ENCODE peak calls at places on chromosomes 13 and 19, in six cellular contexts. H, G, W, I, C and X are unnamed samples.

GRCh38 chr13:112444416-112445399 is 68.6 kb downstream of the SPACA7 start:
- DNase-seq in H (no peak), G (no peak), W (no peak), I (no peak), C (no peak), X (no peak)

GRCh38 chr19:14150041-14150769 is 13.8 kb upstream of the ASF1B start:
- DNase-seq in H (no peak), G (no peak), W (no peak), I (no peak), C (no peak), X (no peak)

GRCh38 chr19:6185093-6185824 is 49.8 kb downstream of the ACSBG2 start:
- DNase-seq in H (no peak), G (no peak), W (no peak), I (no peak), C (no peak), X (no peak)

GRCh38 chr13:52868190-52868589 is 19.8 kb upstream of the PCDH8 start:
- DNase-seq in H (no peak), G (no peak), W (no peak), I (no peak), C (no peak), X (no peak)

GRCh38 chr19:41595258-41595889 is 19.4 kb downstream of the CEACAM21 start:
- DNase-seq in H (peak; percentile 89), G (peak; percentile 87), W (peak; percentile 28), I (peak; percentile 92), C (no peak), X (peak; percentile 66)

GRCh38 chr19:19115954-19116353 is 22.3 kb downstream of the TMEM161A start:
- DNase-seq in H (peak; percentile 40), G (no peak), W (no peak), I (no peak), C (no peak), X (no peak)

GRCh38 chr13:77397636-77398035 is 70.7 kb upstream of the MYCBP2 start:
- DNase-seq in H (peak; percentile 33), G (no peak), W (no peak), I (no peak), C (no peak), X (no peak)

GRCh38 chr19:13796301-13797057 is 1.2 kb downstream of the ZSWIM4 start:
- DNase-seq in H (peak; percentile 97), G (peak; percentile 96), W (no peak), I (peak; percentile 68), C (no peak), X (peak; percentile 85)

GRCh38 chr19:32558607-32559228 is 22.3 kb upstream of the PDCD5 start:
- DNase-seq in H (no peak), G (no peak), W (no peak), I (no peak), C (no peak), X (no peak)

GRCh38 chr19:2288010-2288742 is 6.2 kb upstream of the PEAK3 start:
- DNase-seq in H (no peak), G (no peak), W (no peak), I (no peak), C (no peak), X (no peak)

GRCh38 chr13:65594255-65594654 is 1635.9 kb downstream of the PCDH9 start:
- DNase-seq in H (peak; percentile 60), G (peak; percentile 77), W (no peak), I (no peak), C (no peak), X (no peak)

GRCh38 chr19:1057185-1057857 is 9.6 kb upstream of the ARHGAP45 start:
- DNase-seq in H (peak; percentile 64), G (peak; percentile 73), W (no peak), I (no peak), C (no peak), X (peak; percentile 33)

GRCh38 chr13:80386592-80386991 is 45.7 kb upstream of the SPRY2 start:
- DNase-seq in H (no peak), G (no peak), W (no peak), I (no peak), C (no peak), X (no peak)

GRCh38 chr19:12784871-12785430 is 6.3 kb upstream of the JUNB start:
- DNase-seq in H (peak; percentile 45), G (no peak), W (no peak), I (no peak), C (no peak), X (no peak)

GRCh38 chr19:53467138-53467502 is 413 bp upstream of the ZNF813 start:
- DNase-seq in H (no peak), G (no peak), W (no peak), I (no peak), C (peak; percentile 34), X (no peak)

GRCh38 chr13:99310382-99311031 is 3.3 kb upstream of the GPR183 start:
- DNase-seq in H (peak; percentile 69), G (peak; percentile 93), W (no peak), I (no peak), C (no peak), X (peak; percentile 71)

GRCh38 chr13:114110091-114110829 is 22.2 kb downstream of the RASA3 start:
- DNase-seq in H (peak; percentile 58), G (no peak), W (no peak), I (no peak), C (no peak), X (no peak)

GRCh38 chr13:40464991-40465390 is 201.4 kb downstream of the FOXO1 start:
- DNase-seq in H (no peak), G (no peak), W (no peak), I (no peak), C (no peak), X (no peak)

GRCh38 chr13:21034602-21035190 is 26.7 kb downstream of the LATS2 start:
- DNase-seq in H (no peak), G (no peak), W (no peak), I (no peak), C (no peak), X (no peak)

GRCh38 chr19:5086725-5087439 is 118.0 kb downstream of the KDM4B start:
- DNase-seq in H (no peak), G (no peak), W (no peak), I (peak; percentile 9), C (no peak), X (no peak)

GRCh38 chr13:36357692-36358091 is 11.5 kb upstream of the SPART start:
- DNase-seq in H (peak; percentile 30), G (no peak), W (no peak), I (no peak), C (no peak), X (no peak)

DNA sequence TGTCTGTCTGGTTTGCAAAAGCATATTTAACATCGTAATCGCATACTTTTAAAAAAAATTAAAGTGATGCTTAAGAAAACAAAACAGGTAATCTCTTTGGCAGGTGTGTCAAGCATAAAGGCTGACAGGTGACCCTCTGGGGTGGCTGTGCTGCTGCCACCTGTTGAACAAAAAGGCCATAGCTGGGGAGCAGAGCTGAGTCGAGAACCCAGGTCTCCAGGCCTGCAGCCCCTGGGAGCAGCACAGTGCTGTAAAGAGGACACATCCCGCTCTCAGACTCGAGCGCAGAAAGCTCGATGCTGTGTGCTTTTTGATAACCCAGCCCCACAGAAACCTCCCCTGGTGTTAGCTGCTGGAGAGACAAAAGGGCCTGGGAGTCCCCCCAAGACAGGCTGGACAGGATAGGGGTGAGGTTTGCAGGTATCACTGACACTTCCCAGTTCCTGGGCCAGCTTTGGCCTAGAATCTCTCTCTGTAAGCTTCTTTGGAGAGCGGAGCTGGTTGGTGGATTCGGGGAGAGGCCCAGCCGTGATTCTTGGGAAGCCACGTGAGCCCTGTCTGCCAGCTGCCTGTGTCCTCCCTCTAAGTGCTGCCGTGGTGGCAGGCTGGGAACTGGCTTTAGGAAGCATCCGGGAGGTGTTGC is 66.9 kb downstream of the C13orf42 start:
- DNase-seq in H (no peak), G (no peak), W (no peak), I (no peak), C (no peak), X (no peak)
- TF ChIP-seq CTCF in H (no peak), G (no peak), W (no peak), I (no peak), C (peak; percentile 27), X (no peak)

DNA sequence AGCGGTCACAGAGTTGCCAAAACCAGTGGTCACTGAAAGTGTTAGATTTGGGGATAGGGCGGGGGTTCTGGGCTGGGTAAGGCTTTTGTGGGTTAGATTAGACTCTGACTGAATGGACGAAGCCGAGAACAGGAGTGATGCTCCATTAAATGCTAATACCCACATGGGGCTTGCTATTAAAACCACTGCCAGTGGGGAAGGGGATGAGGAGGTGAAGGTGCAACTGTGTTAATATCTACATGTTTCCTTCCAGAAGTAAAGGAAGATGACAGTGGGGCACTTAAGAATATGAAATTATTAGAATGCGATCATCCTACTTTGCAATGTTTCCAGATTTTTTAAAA is 573 bp upstream of the ZNF614 start:
- DNase-seq in H (no peak), G (no peak), W (no peak), I (no peak), C (no peak), X (no peak)
- TF ChIP-seq CTCF in H (no peak), G (no peak), W (no peak), I (no peak), C (no peak), X (no peak)

GRCh38 chr13:94431569-94431968 is 47.9 kb downstream of the DCT start:
- DNase-seq in H (no peak), G (no peak), W (no peak), I (no peak), C (no peak), X (no peak)

GRCh38 chr13:94431987-94432386 is 47.5 kb downstream of the DCT start:
- DNase-seq in H (no peak), G (no peak), W (no peak), I (no peak), C (no peak), X (no peak)

GRCh38 chr13:94433055-94433947 is 46.2 kb downstream of the DCT start:
- DNase-seq in H (no peak), G (no peak), W (no peak), I (no peak), C (no peak), X (no peak)

GRCh38 chr13:94435604-94436226 is 43.8 kb downstream of the DCT start:
- DNase-seq in H (peak; percentile 57), G (peak; percentile 50), W (peak; percentile 5), I (peak; percentile 26), C (no peak), X (peak; percentile 29)
- TF ChIP-seq CTCF in H (peak; percentile 53), G (peak; percentile 79), W (peak; percentile 48), I (peak; percentile 62), C (peak; percentile 64), X (peak; percentile 46)

GRCh38 chr13:110957181-110957884 is 42.5 kb upstream of the ANKRD10 start:
- DNase-seq in H (peak; percentile 19), G (peak; percentile 29), W (no peak), I (no peak), C (no peak), X (no peak)
- TF ChIP-seq CTCF in H (no peak), G (peak; percentile 66), W (no peak), I (no peak), C (peak; percentile 28), X (peak; percentile 45)

DNA sequence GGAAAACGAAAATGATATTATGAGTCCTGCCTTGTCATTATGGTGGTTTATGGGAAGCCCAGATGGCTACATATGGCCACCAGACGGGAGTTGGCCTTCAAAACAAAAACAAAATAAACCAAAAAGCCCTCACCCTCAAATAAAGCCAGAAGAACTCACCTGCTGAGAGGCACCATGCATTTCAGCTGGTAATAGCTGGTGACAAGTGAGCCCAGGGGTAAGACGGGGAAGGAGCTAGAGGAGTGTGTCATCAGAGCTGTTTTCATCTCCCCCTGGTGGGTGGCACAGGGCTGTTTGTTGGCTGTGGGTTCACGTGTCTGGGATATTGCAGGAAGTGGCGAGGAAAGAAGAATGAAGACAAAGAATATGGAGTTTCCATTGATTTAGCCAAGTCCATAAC is 152.9 kb downstream of the EFNB2 start:
- DNase-seq in H (no peak), G (no peak), W (no peak), I (no peak), C (no peak), X (no peak)
- TF ChIP-seq CTCF in H (no peak), G (no peak), W (no peak), I (no peak), C (no peak), X (peak; percentile 23)